ENCODE peak calls at places on chromosome 3, in five cellular contexts. One of them, this sample, is unnamed.

GRCh38 chr3:124439586-124439985 is 290.7 kb upstream of the UMPS start:
- DNase-seq in AG09309: no peak
- DNase-seq in hepatocyte: no peak
- DNase-seq in endothelial cell of umbilical vein: no peak
- DNase-seq in GM06990: no peak
- DNase-seq in this sample: no peak

GRCh38 chr3:190378240-190378891 is 9.6 kb upstream of the CLDN16 start:
- DNase-seq in AG09309: peak; percentile 73
- DNase-seq in hepatocyte: no peak
- DNase-seq in endothelial cell of umbilical vein: no peak
- DNase-seq in GM06990: no peak
- DNase-seq in this sample: no peak

GRCh38 chr3:114383875-114384557 is 90.2 kb downstream of the TIGIT start:
- DNase-seq in AG09309: peak; percentile 59
- DNase-seq in hepatocyte: peak; percentile 88
- DNase-seq in endothelial cell of umbilical vein: peak; percentile 81
- DNase-seq in GM06990: peak; percentile 6
- DNase-seq in this sample: peak; percentile 50

GRCh38 chr3:142964150-142964498 is 650 bp upstream of the PAQR9 start:
- DNase-seq in AG09309: no peak
- DNase-seq in hepatocyte: peak; percentile 17
- DNase-seq in endothelial cell of umbilical vein: no peak
- DNase-seq in GM06990: no peak
- DNase-seq in this sample: no peak

GRCh38 chr3:39193391-39193790 is 996 bp upstream of the XIRP1 start:
- DNase-seq in AG09309: no peak
- DNase-seq in hepatocyte: no peak
- DNase-seq in endothelial cell of umbilical vein: no peak
- DNase-seq in GM06990: no peak
- DNase-seq in this sample: no peak

GRCh38 chr3:147589016-147589415 is 179.9 kb downstream of the ZIC1 start:
- DNase-seq in AG09309: no peak
- DNase-seq in hepatocyte: no peak
- DNase-seq in endothelial cell of umbilical vein: no peak
- DNase-seq in GM06990: no peak
- DNase-seq in this sample: no peak

GRCh38 chr3:138399766-138400165 is 34.6 kb upstream of the ESYT3 start:
- DNase-seq in AG09309: no peak
- DNase-seq in hepatocyte: no peak
- DNase-seq in endothelial cell of umbilical vein: no peak
- DNase-seq in GM06990: no peak
- DNase-seq in this sample: no peak

GRCh38 chr3:169454060-169454317 is 209.5 kb downstream of the MECOM start:
- DNase-seq in AG09309: no peak
- DNase-seq in hepatocyte: no peak
- DNase-seq in endothelial cell of umbilical vein: peak; percentile 42
- DNase-seq in GM06990: no peak
- DNase-seq in this sample: no peak

GRCh38 chr3:171351676-171352075 is 108.5 kb downstream of the TNIK start:
- DNase-seq in AG09309: peak; percentile 84
- DNase-seq in hepatocyte: no peak
- DNase-seq in endothelial cell of umbilical vein: peak; percentile 52
- DNase-seq in GM06990: no peak
- DNase-seq in this sample: no peak

GRCh38 chr3:171614318-171614967 is 154.2 kb upstream of the TNIK start:
- DNase-seq in AG09309: no peak
- DNase-seq in hepatocyte: peak; percentile 38
- DNase-seq in endothelial cell of umbilical vein: peak; percentile 37
- DNase-seq in GM06990: peak; percentile 6
- DNase-seq in this sample: no peak

GRCh38 chr3:159234306-159234705 is 432.5 kb downstream of the MFSD1 start:
- DNase-seq in AG09309: peak; percentile 45
- DNase-seq in hepatocyte: no peak
- DNase-seq in endothelial cell of umbilical vein: peak; percentile 78
- DNase-seq in GM06990: no peak
- DNase-seq in this sample: no peak

GRCh38 chr3:195757371-195757770 is 36.6 kb downstream of the MUC20 start:
- DNase-seq in AG09309: no peak
- DNase-seq in hepatocyte: no peak
- DNase-seq in endothelial cell of umbilical vein: peak; percentile 49
- DNase-seq in GM06990: no peak
- DNase-seq in this sample: no peak

GRCh38 chr3:155605571-155605970 is 139.3 kb downstream of the PLCH1 start:
- DNase-seq in AG09309: no peak
- DNase-seq in hepatocyte: no peak
- DNase-seq in endothelial cell of umbilical vein: no peak
- DNase-seq in GM06990: no peak
- DNase-seq in this sample: no peak

GRCh38 chr3:173911446-173911845 is 513.9 kb downstream of the NLGN1 start:
- DNase-seq in AG09309: no peak
- DNase-seq in hepatocyte: no peak
- DNase-seq in endothelial cell of umbilical vein: no peak
- DNase-seq in GM06990: no peak
- DNase-seq in this sample: no peak

GRCh38 chr3:111708157-111708771 is 113.1 kb upstream of the ZBED2 start:
- DNase-seq in AG09309: no peak
- DNase-seq in hepatocyte: no peak
- DNase-seq in endothelial cell of umbilical vein: no peak
- DNase-seq in GM06990: no peak
- DNase-seq in this sample: no peak

GRCh38 chr3:191646242-191646641 is 185.3 kb downstream of the PYDC2 start:
- DNase-seq in AG09309: no peak
- DNase-seq in hepatocyte: no peak
- DNase-seq in endothelial cell of umbilical vein: no peak
- DNase-seq in GM06990: no peak
- DNase-seq in this sample: no peak

GRCh38 chr3:42031808-42032475 is 59.2 kb upstream of the TRAK1 start:
- DNase-seq in AG09309: no peak
- DNase-seq in hepatocyte: no peak
- DNase-seq in endothelial cell of umbilical vein: peak; percentile 72
- DNase-seq in GM06990: no peak
- DNase-seq in this sample: no peak

GRCh38 chr3:353191-353739 is 156.7 kb downstream of the CHL1 start:
- DNase-seq in AG09309: no peak
- DNase-seq in hepatocyte: no peak
- DNase-seq in endothelial cell of umbilical vein: no peak
- DNase-seq in GM06990: no peak
- DNase-seq in this sample: no peak

GRCh38 chr3:163056874-163057497 is 1560.4 kb downstream of the OTOL1 start:
- DNase-seq in AG09309: no peak
- DNase-seq in hepatocyte: peak; percentile 70
- DNase-seq in endothelial cell of umbilical vein: no peak
- DNase-seq in GM06990: no peak
- DNase-seq in this sample: no peak

GRCh38 chr3:28971156-28971555 is 309.7 kb upstream of the RBMS3 start:
- DNase-seq in AG09309: no peak
- DNase-seq in hepatocyte: no peak
- DNase-seq in endothelial cell of umbilical vein: peak; percentile 80
- DNase-seq in GM06990: no peak
- DNase-seq in this sample: no peak

GRCh38 chr3:78645628-78646310 is 1122.0 kb downstream of the ROBO1 start:
- DNase-seq in AG09309: peak; percentile 58
- DNase-seq in hepatocyte: peak; percentile 87
- DNase-seq in endothelial cell of umbilical vein: peak; percentile 84
- DNase-seq in GM06990: no peak
- DNase-seq in this sample: no peak

GRCh38 chr3:37898424-37898823 is 36.7 kb downstream of the CTDSPL start:
- DNase-seq in AG09309: no peak
- DNase-seq in hepatocyte: no peak
- DNase-seq in endothelial cell of umbilical vein: no peak
- DNase-seq in GM06990: no peak
- DNase-seq in this sample: no peak

GRCh38 chr3:69322110-69322509 is 63.8 kb downstream of the FRMD4B start:
- DNase-seq in AG09309: no peak
- DNase-seq in hepatocyte: no peak
- DNase-seq in endothelial cell of umbilical vein: no peak
- DNase-seq in GM06990: no peak
- DNase-seq in this sample: no peak

GRCh38 chr3:138941259-138941885 is 5.6 kb downstream of the FOXL2 start:
- DNase-seq in AG09309: no peak
- DNase-seq in hepatocyte: peak; percentile 61
- DNase-seq in endothelial cell of umbilical vein: no peak
- DNase-seq in GM06990: no peak
- DNase-seq in this sample: no peak

GRCh38 chr3:149180057-149180573 is 41.5 kb downstream of the CP start:
- DNase-seq in AG09309: peak; percentile 98
- DNase-seq in hepatocyte: peak; percentile 71
- DNase-seq in endothelial cell of umbilical vein: peak; percentile 95
- DNase-seq in GM06990: no peak
- DNase-seq in this sample: no peak

GRCh38 chr3:154324919-154325318 is 632 bp upstream of the DHX36 start:
- DNase-seq in AG09309: no peak
- DNase-seq in hepatocyte: peak; percentile 28
- DNase-seq in endothelial cell of umbilical vein: no peak
- DNase-seq in GM06990: no peak
- DNase-seq in this sample: no peak

GRCh38 chr3:101531473-101532086 is 18.6 kb upstream of the SENP7 start:
- DNase-seq in AG09309: no peak
- DNase-seq in hepatocyte: no peak
- DNase-seq in endothelial cell of umbilical vein: peak; percentile 56
- DNase-seq in GM06990: no peak
- DNase-seq in this sample: no peak

GRCh38 chr3:20574746-20575145 is 388.7 kb upstream of the SGO1 start:
- DNase-seq in AG09309: peak; percentile 73
- DNase-seq in hepatocyte: no peak
- DNase-seq in endothelial cell of umbilical vein: peak; percentile 51
- DNase-seq in GM06990: no peak
- DNase-seq in this sample: no peak

GRCh38 chr3:7744850-7745249 is 756.8 kb upstream of the LMCD1 start:
- DNase-seq in AG09309: no peak
- DNase-seq in hepatocyte: no peak
- DNase-seq in endothelial cell of umbilical vein: no peak
- DNase-seq in GM06990: no peak
- DNase-seq in this sample: no peak

GRCh38 chr3:57605683-57606082 is 8.5 kb upstream of the ARF4 start:
- DNase-seq in AG09309: no peak
- DNase-seq in hepatocyte: no peak
- DNase-seq in endothelial cell of umbilical vein: no peak
- DNase-seq in GM06990: no peak
- DNase-seq in this sample: no peak

GRCh38 chr3:190016966-190017365 is 103.7 kb downstream of the P3H2 start:
- DNase-seq in AG09309: no peak
- DNase-seq in hepatocyte: no peak
- DNase-seq in endothelial cell of umbilical vein: no peak
- DNase-seq in GM06990: no peak
- DNase-seq in this sample: no peak

GRCh38 chr3:141452045-141452444 is 34.8 kb upstream of the RASA2 start:
- DNase-seq in AG09309: no peak
- DNase-seq in hepatocyte: peak; percentile 66
- DNase-seq in endothelial cell of umbilical vein: peak; percentile 83
- DNase-seq in GM06990: no peak
- DNase-seq in this sample: no peak
- TF ChIP-seq CTCF in AG09309: peak; percentile 85
- TF ChIP-seq CTCF in hepatocyte: peak; percentile 70
- TF ChIP-seq CTCF in endothelial cell of umbilical vein: peak; percentile 62
- TF ChIP-seq CTCF in GM06990: peak; percentile 76
- TF ChIP-seq CTCF in this sample: peak; percentile 28

DNA sequence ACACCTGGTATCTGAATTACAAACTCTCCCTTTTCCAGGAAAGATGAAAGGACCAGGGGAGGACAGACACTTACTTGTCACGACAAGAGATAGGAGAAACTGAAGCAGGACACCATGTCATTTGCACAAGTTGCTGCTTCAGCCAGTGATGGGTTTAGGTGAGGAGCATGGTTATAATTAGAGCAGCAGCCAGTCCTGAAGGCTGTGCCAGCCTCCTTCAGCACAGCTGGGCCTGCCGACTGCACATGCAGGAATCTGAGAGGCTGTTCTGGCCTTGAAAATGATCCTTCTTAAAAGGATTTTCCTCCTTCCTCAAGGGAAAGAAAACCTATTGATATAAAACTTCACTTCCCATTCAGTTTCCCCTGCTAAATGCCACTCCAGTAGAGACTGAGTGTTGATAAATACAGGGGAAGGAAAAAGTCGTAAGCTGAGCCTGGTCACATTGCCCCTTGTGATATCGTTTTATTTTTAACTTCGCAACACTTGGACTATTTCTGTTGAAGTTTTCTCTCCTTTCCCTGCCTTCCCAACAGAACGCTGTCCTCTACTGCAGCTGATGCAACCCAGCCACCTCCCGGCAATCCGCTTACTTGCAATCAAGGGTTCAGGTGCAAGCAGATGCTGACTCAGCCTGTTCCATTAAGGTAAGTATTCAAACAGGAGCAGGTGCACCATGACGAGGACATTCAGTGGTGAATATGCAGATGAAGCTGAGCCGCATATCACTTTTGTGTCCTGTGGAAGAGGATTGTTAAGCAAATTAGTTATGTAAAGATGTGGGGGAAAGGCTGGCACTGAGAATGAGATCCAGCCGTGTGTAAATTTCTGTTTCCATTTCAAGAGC is at the start of gene FBXO40:
- DNase-seq in AG09309: no peak
- DNase-seq in hepatocyte: peak; percentile 52
- DNase-seq in endothelial cell of umbilical vein: no peak
- DNase-seq in GM06990: no peak
- DNase-seq in this sample: no peak
- TF ChIP-seq CTCF in AG09309: no peak
- TF ChIP-seq CTCF in hepatocyte: no peak
- TF ChIP-seq CTCF in endothelial cell of umbilical vein: no peak
- TF ChIP-seq CTCF in GM06990: no peak
- TF ChIP-seq CTCF in this sample: no peak

GRCh38 chr3:151788401-151788800 is 25.5 kb upstream of the AADAC start:
- DNase-seq in AG09309: no peak
- DNase-seq in hepatocyte: no peak
- DNase-seq in endothelial cell of umbilical vein: no peak
- DNase-seq in GM06990: no peak
- DNase-seq in this sample: no peak

GRCh38 chr3:151789853-151790463 is 24.0 kb upstream of the AADAC start:
- DNase-seq in AG09309: no peak
- DNase-seq in hepatocyte: no peak
- DNase-seq in endothelial cell of umbilical vein: no peak
- DNase-seq in GM06990: no peak
- DNase-seq in this sample: no peak

GRCh38 chr3:151792411-151792810 is 21.5 kb upstream of the AADAC start:
- DNase-seq in AG09309: no peak
- DNase-seq in hepatocyte: no peak
- DNase-seq in endothelial cell of umbilical vein: no peak
- DNase-seq in GM06990: no peak
- DNase-seq in this sample: no peak

DNA sequence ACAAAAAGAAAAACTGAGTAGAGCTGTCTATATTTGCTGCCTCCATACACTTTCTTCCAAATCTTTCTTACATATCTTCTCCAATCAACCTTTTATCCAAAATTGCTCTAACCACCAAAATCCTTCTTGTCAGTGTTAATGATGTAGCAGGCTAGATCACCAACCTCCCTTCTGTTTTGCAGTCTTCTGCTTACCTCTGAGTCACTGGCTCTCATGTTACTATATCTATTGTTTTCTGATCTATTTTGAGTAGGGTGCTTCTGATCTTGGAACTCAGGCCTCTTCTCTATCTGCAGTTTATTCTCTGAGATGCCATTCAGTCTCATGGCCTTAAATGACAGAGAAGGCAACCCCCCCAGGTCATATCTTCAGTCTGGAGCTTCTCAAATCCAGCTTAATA is 26.3 kb upstream of the AADAC start:
- DNase-seq in AG09309: no peak
- DNase-seq in hepatocyte: no peak
- DNase-seq in endothelial cell of umbilical vein: peak; percentile 10
- DNase-seq in GM06990: no peak
- DNase-seq in this sample: no peak
- TF ChIP-seq CTCF in AG09309: no peak
- TF ChIP-seq CTCF in hepatocyte: no peak
- TF ChIP-seq CTCF in endothelial cell of umbilical vein: no peak
- TF ChIP-seq CTCF in GM06990: no peak
- TF ChIP-seq CTCF in this sample: no peak

GRCh38 chr3:140655678-140656077 is 22.2 kb upstream of the TRIM42 start:
- DNase-seq in AG09309: no peak
- DNase-seq in hepatocyte: no peak
- DNase-seq in endothelial cell of umbilical vein: no peak
- DNase-seq in GM06990: no peak
- DNase-seq in this sample: no peak
- TF ChIP-seq CTCF in AG09309: no peak
- TF ChIP-seq CTCF in hepatocyte: no peak
- TF ChIP-seq CTCF in endothelial cell of umbilical vein: no peak
- TF ChIP-seq CTCF in GM06990: no peak
- TF ChIP-seq CTCF in this sample: no peak

This sample was measured in natural killer cell.